ENCODE peak calls at places on chromosomes 13 and 19, in four cellular contexts. One of them, this sample, is unnamed.

GRCh38 chr13:85405316-85405897 is 393.8 kb downstream of the SLITRK6 start:
- DNase-seq in HEK293T: no peak
- DNase-seq in cardiac fibroblast: no peak
- DNase-seq in Right ventricle myocardium superior: no peak
- DNase-seq in this sample: no peak

GRCh38 chr13:90402613-90403012 is 944.9 kb upstream of the MIR17HG start:
- DNase-seq in HEK293T: no peak
- DNase-seq in cardiac fibroblast: no peak
- DNase-seq in Right ventricle myocardium superior: no peak
- DNase-seq in this sample: no peak

GRCh38 chr13:110116072-110116487 is 190.9 kb downstream of the COL4A1 start:
- DNase-seq in HEK293T: peak
- DNase-seq in cardiac fibroblast: peak
- DNase-seq in Right ventricle myocardium superior: peak
- DNase-seq in this sample: peak

GRCh38 chr13:113890758-113891480 is 27.0 kb upstream of the GAS6 start:
- DNase-seq in HEK293T: no peak
- DNase-seq in cardiac fibroblast: no peak
- DNase-seq in Right ventricle myocardium superior: no peak
- DNase-seq in this sample: no peak

GRCh38 chr13:87295636-87296035 is 375.5 kb upstream of the SLITRK5 start:
- DNase-seq in HEK293T: no peak
- DNase-seq in cardiac fibroblast: no peak
- DNase-seq in Right ventricle myocardium superior: no peak
- DNase-seq in this sample: no peak

GRCh38 chr19:33416307-33417215 is 43.1 kb downstream of the CEBPG start:
- DNase-seq in HEK293T: peak
- DNase-seq in cardiac fibroblast: peak
- DNase-seq in Right ventricle myocardium superior: peak
- DNase-seq in this sample: no peak

GRCh38 chr13:111346281-111346680 is 25.8 kb downstream of the TEX29 start:
- DNase-seq in HEK293T: no peak
- DNase-seq in cardiac fibroblast: no peak
- DNase-seq in Right ventricle myocardium superior: peak
- DNase-seq in this sample: no peak

GRCh38 chr19:55358943-55359908 is 3.8 kb downstream of the GARIN5B start:
- DNase-seq in HEK293T: no peak
- DNase-seq in cardiac fibroblast: no peak
- DNase-seq in Right ventricle myocardium superior: no peak
- DNase-seq in this sample: no peak

GRCh38 chr19:40175820-40176219 is 15.4 kb upstream of the MAP3K10 start:
- DNase-seq in HEK293T: no peak
- DNase-seq in cardiac fibroblast: no peak
- DNase-seq in Right ventricle myocardium superior: no peak
- DNase-seq in this sample: no peak

GRCh38 chr19:35558400-35559280 is 4.8 kb downstream of the ATP4A start:
- DNase-seq in HEK293T: peak
- DNase-seq in cardiac fibroblast: no peak
- DNase-seq in Right ventricle myocardium superior: peak
- DNase-seq in this sample: peak

GRCh38 chr13:43720780-43721397 is 65.9 kb downstream of the ENOX1 start:
- DNase-seq in HEK293T: no peak
- DNase-seq in cardiac fibroblast: no peak
- DNase-seq in Right ventricle myocardium superior: no peak
- DNase-seq in this sample: no peak

GRCh38 chr13:53144826-53145225 is 116.2 kb downstream of the OLFM4 start:
- DNase-seq in HEK293T: no peak
- DNase-seq in cardiac fibroblast: no peak
- DNase-seq in Right ventricle myocardium superior: no peak
- DNase-seq in this sample: no peak